ENCODE peak calls at places on chromosomes 12 and 14, in five cellular contexts. S is MM.1S, Y is trophoblast cell, J is cardiac fibroblast, O is dorsolateral prefrontal cortex. Z is an unnamed sample.

GRCh38 chr12:125081427-125081826 is 16.2 kb downstream of the AACS start:
- DNase-seq in O (no peak), Y (no peak), J (no peak), S (no peak), Z (no peak)

GRCh38 chr14:100292301-100292775 is 13.9 kb downstream of the SLC25A29 start:
- DNase-seq in Y (no peak), J (no peak), O (peak), S (no peak), Z (no peak)

GRCh38 chr12:65313704-65314317 is 35.3 kb downstream of the MSRB3 start:
- DNase-seq in S (peak), Y (no peak), O (no peak), J (peak), Z (no peak)

GRCh38 chr14:50798048-50798421 is 32.9 kb downstream of the NIN start:
- DNase-seq in S (no peak), O (no peak), J (no peak), Y (no peak), Z (no peak)

GRCh38 chr12:106631797-106632196 is 49.0 kb downstream of the RFX4 start:
- DNase-seq in Y (no peak), J (no peak), S (no peak), O (no peak), Z (no peak)

GRCh38 chr14:42884100-42884499 is 1277.4 kb downstream of the LRFN5 start:
- DNase-seq in S (no peak), O (no peak), Y (no peak), J (peak), Z (peak)

GRCh38 chr12:106415134-106415533 is 57.6 kb downstream of the POLR3B start:
- DNase-seq in O (no peak), S (no peak), J (peak), Y (peak), Z (peak)

GRCh38 chr14:69458350-69458749 is 26.2 kb upstream of the PLEKHD1 start:
- DNase-seq in J (no peak), S (no peak), Y (no peak), O (no peak), Z (no peak)

GRCh38 chr14:66982247-66982646 is 207.0 kb upstream of the GARIN2 start:
- DNase-seq in Y (no peak), O (no peak), J (no peak), S (no peak), Z (no peak)

GRCh38 chr14:51095854-51096823 is 1.2 kb upstream of the TRIM9 start:
- DNase-seq in Y (peak), S (no peak), J (peak), O (peak), Z (no peak)

GRCh38 chr14:100504372-100505078 is 82.7 kb downstream of the BEGAIN start:
- DNase-seq in S (no peak), J (peak), O (no peak), Y (no peak), Z (no peak)

GRCh38 chr14:32129124-32129523 is 52.0 kb downstream of the ARHGAP5 start:
- DNase-seq in S (no peak), O (no peak), J (peak), Y (no peak), Z (peak)

GRCh38 chr12:80598004-80598606 is 109.3 kb upstream of the MYF6 start:
- DNase-seq in J (peak), S (peak), Y (peak), O (no peak), Z (peak)

GRCh38 chr14:89418452-89418851 is 1.4 kb upstream of the FOXN3 start:
- DNase-seq in S (peak), O (no peak), J (no peak), Y (no peak), Z (no peak)

GRCh38 chr14:85516239-85517112 is 13.5 kb upstream of the FLRT2 start:
- DNase-seq in Y (no peak), J (peak), S (no peak), O (no peak), Z (no peak)

GRCh38 chr14:61514006-61514830 is 181.1 kb upstream of the HIF1A start:
- DNase-seq in S (no peak), Y (peak), O (no peak), J (no peak), Z (peak)

GRCh38 chr14:96754845-96755184 is 42.4 kb upstream of the VRK1 start:
- DNase-seq in J (no peak), O (no peak), S (no peak), Y (no peak), Z (no peak)

GRCh38 chr12:31517994-31518393 is 72.9 kb downstream of the DENND5B start:
- DNase-seq in S (no peak), J (peak), Y (no peak), O (no peak), Z (no peak)

GRCh38 chr12:93760275-93760875 is 83.2 kb downstream of the CRADD start:
- DNase-seq in Y (no peak), S (no peak), J (no peak), O (no peak), Z (no peak)

GRCh38 chr12:131684015-131684725 is 26.7 kb upstream of the SFSWAP start:
- DNase-seq in Y (no peak), O (no peak), J (no peak), S (no peak), Z (no peak)

GRCh38 chr14:52081964-52082363 is 13.1 kb upstream of the NID2 start:
- DNase-seq in O (no peak), J (no peak), S (no peak), Y (no peak), Z (no peak)

GRCh38 chr12:29103539-29103974 is 45.5 kb upstream of the FAR2 start:
- DNase-seq in O (no peak), J (no peak), Y (no peak), S (peak), Z (no peak)

GRCh38 chr12:107567871-107568619 is 117.6 kb upstream of the PWP1 start:
- DNase-seq in S (no peak), O (no peak), Y (no peak), J (no peak), Z (no peak)

GRCh38 chr12:65646127-65646643 is 178.1 kb upstream of the HMGA2 start:
- DNase-seq in Y (no peak), S (no peak), O (no peak), J (no peak), Z (no peak)

GRCh38 chr14:63896278-63896720 is 43.5 kb downstream of the SYNE2 start:
- DNase-seq in J (peak), S (no peak), O (no peak), Y (peak), Z (peak)

GRCh38 chr14:90495357-90496276 is 98.8 kb downstream of the CALM1 start:
- DNase-seq in S (peak), J (peak), O (peak), Y (peak), Z (peak)

GRCh38 chr12:130468186-130468585 is 130.5 kb downstream of the PIWIL1 start:
- DNase-seq in Y (no peak), J (no peak), O (no peak), S (no peak), Z (no peak)

GRCh38 chr12:131452444-131452860 is 258.4 kb upstream of the SFSWAP start:
- DNase-seq in J (no peak), S (no peak), Y (no peak), O (no peak), Z (no peak)

GRCh38 chr12:49894754-49895153 is 8.9 kb downstream of the FAIM2 start:
- DNase-seq in Y (no peak), O (no peak), J (no peak), S (no peak), Z (no peak)
- H3K4me3 ChIP-seq in Y (no peak), O (no peak), J (no peak), S (no peak), Z (no peak)

DNA sequence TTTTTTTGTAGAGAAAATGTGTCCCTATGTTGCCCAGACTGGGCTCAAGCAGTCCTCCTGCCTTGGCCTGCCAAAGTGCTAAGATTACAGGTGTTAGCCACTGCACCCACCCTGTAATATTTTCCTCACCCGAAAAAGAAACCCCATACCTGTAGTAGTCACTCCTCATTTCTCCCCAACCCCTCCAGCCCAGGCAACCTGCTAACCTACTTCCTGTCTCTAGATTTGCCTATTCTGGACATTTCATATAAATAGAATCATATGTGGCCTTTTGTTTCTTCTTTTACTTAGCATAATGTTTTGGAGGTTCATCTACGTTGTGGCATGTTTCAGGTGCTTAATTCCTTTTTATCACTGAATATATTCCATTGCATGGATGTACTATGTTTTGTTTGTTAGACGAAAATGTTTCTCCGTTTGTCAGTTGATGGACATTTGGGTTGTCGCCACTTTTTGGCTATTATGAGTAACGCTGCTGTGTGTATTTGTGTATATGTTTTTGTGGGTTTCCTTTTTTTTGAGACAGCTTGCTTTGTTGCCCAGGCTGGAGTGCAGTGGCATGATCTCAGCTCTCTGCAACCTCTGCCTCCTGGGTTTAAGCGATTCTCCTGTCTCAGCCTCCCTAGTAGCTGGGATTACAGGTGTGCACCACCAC is 6.2 kb downstream of the ANKRD13A start:
- DNase-seq in O (no peak), Y (no peak), S (peak), J (no peak), Z (no peak)
- H3K4me3 ChIP-seq in O (no peak), Y (no peak), S (peak), J (no peak), Z (no peak)

DNA sequence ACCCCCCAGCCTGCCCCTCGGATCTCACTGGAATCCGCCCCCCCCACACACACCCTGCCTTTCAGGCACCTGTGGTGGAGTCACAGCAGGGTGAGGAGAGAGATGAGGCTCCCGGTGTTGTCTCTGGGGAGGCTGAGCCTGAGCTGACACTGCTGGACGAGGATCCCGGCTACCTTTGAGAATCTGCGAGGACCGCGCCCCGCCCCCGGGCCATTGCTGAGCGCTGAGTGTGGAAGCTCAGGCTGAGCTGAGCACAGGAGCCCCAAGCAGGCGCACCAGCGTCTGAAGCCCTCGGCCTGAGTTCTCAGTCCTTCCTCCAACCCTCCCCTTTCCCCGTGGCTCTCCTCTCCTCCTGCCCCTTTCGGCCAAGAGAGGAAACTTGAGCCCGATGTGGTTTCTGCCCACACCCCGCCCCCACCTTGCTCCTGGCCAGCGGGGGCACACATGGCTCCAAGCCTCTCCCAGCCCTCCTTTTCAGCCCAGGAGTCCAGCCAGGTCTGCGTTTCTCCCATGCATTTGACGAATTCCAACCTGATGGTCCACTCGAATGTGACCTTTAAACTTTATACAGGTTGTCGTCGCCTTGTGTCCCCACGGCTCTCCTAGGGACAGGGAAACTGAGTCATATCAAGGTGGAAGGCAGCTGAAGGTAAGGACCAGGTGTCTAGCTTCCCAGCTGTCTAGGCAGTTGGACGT is at the start of gene NFE2:
- DNase-seq in Y (peak), J (peak), S (peak), O (no peak), Z (peak)
- H3K4me3 ChIP-seq in Y (peak), J (peak), S (no peak), O (no peak), Z (peak)

DNA sequence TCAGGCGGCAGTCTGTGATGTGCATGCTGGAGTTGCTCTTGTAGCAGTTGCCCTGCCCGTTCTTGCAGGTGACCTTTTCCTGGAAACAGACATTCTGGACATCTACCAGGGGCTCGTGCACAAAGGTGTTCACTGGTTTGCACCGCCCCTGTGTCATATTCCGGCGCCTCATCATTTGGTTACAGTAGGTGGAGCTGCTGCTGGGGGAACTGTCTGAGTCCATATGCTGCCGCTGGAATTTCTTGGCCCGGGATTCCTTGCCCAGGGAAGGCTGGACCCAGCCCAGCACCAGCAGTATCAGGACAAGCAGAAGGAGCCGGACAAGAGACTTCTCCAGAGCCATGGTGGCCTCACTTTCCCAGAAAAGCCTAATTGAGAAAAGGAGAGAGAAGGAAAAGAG is 918 bp downstream of the RNASE1 start:
- DNase-seq in S (no peak), J (no peak), O (no peak), Y (no peak), Z (no peak)
- H3K4me3 ChIP-seq in S (no peak), J (no peak), O (peak), Y (no peak), Z (no peak)

DNA sequence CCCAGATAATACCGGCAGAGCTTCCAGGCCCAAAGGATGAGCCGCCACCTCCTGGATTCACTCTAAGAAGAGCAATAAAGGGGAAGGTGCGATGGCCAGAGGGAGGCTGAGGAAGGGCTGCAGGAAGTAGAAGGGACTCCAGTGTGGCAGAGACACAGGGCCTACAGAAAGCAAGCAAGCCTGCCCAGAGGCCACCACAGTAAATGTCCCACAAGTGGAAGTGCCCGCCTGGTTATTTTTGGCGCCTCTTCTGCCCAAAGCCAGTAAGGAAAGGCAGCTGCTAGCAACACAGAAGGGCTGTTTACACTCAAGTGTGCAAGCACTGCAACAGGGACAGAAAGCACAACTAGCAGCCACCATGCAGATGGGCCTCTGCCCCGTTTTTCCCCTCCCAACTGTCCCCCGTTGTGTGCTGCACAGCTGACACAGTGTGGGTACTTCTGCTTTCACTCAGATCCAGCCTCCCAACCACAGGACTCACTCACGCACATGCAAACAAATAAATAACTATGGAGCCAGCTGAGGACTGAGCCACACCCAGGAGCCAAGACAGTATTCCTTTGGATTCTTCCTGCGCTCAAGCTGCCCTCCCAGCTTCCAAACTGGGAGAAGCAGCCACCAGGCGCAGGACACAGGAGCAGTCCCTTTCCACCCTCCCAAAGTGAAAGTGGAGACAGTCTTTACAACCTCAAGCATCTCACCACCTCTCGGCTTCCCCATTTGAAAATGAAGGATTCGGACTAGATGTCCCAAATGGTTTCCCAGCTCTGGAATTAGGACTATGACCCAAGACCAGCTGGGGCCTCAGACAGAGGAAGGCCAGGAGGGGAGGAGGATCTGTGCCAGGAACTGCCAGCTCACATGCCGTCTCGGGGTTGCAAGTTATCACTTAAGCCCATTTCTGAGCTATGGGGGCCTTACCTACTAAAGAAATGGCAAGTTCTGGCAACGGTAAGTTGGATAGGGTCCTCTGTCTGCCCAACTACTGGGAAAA is 40.0 kb upstream of the PNMA1 start:
- DNase-seq in O (peak), Y (no peak), S (no peak), J (peak), Z (no peak)
- H3K4me3 ChIP-seq in O (peak), Y (no peak), S (no peak), J (peak), Z (peak)

GRCh38 chr12:13278249-13278787 is 81.8 kb downstream of the EMP1 start:
- DNase-seq in J (peak), O (peak), Y (peak), S (peak), Z (peak)
- H3K4me3 ChIP-seq in J (peak), O (no peak), Y (no peak), S (no peak), Z (no peak)